ENCODE peak calls at places on chromosome X, in ten cellular contexts. U, G, A, B, J, F, H, R, I and L are unnamed samples.

GRCh38 chrX:9388450-9388849 is 76.4 kb upstream of the TBL1X start:
- DNase-seq in B (no peak), F (no peak), I (no peak), R (no peak), A (no peak), H (no peak), J (no peak), U (no peak), G (no peak), L (no peak)

GRCh38 chrX:68504237-68504636 is 5.4 kb downstream of the YIPF6 start:
- DNase-seq in G (no peak), R (no peak), B (no peak), A (no peak), I (peak), J (no peak), H (no peak), U (peak), F (no peak), L (no peak)

GRCh38 chrX:133796282-133796681 is 189.1 kb downstream of the GPC3 start:
- DNase-seq in R (no peak), A (no peak), I (no peak), F (no peak), H (no peak), G (no peak), B (no peak), J (no peak), U (no peak), L (no peak)

GRCh38 chrX:115689931-115690330 is 129.0 kb downstream of the PLS3 start:
- DNase-seq in H (no peak), A (no peak), J (no peak), B (no peak), U (no peak), R (no peak), F (no peak), G (no peak), I (no peak), L (no peak)

GRCh38 chrX:6199519-6199918 is 29.1 kb downstream of the NLGN4X start:
- DNase-seq in F (no peak), U (no peak), H (no peak), J (no peak), B (no peak), A (no peak), R (no peak), G (no peak), I (no peak), L (no peak)

GRCh38 chrX:7068939-7069367 is 78.6 kb upstream of the STS start:
- DNase-seq in I (peak), H (peak), R (no peak), G (no peak), U (no peak), A (no peak), J (no peak), B (no peak), F (no peak), L (no peak)

GRCh38 chrX:112147206-112147605 is 64.6 kb upstream of the TRPC5 start:
- DNase-seq in R (no peak), F (peak), A (peak), H (peak), J (peak), U (no peak), G (no peak), I (no peak), B (no peak), L (no peak)

GRCh38 chrX:373641-374471 is 12.9 kb downstream of the PPP2R3B start:
- DNase-seq in A (peak), U (no peak), J (no peak), B (no peak), H (peak), I (peak), F (peak), G (no peak), R (no peak), L (no peak)

GRCh38 chrX:118116308-118117068 is at the start of gene KLHL13:
- DNase-seq in I (peak), U (no peak), R (peak), B (peak), H (peak), J (peak), F (peak), A (peak), G (peak), L (no peak)

GRCh38 chrX:6149231-6149870 is 79.3 kb downstream of the NLGN4X start:
- DNase-seq in J (no peak), B (peak), G (no peak), H (no peak), R (no peak), A (no peak), F (no peak), I (no peak), U (no peak), L (no peak)

GRCh38 chrX:51148848-51149247 is 183.8 kb upstream of the NUDT10 start:
- DNase-seq in J (no peak), U (no peak), B (no peak), G (no peak), A (no peak), I (peak), F (no peak), R (no peak), H (peak), L (no peak)

GRCh38 chrX:152646961-152647360 is 9.3 kb downstream of the GABRQ start:
- DNase-seq in I (no peak), J (no peak), A (no peak), R (no peak), F (no peak), H (no peak), G (no peak), B (no peak), U (no peak), L (no peak)

GRCh38 chrX:47958943-47959342 is 44.8 kb downstream of the ZNF182 start:
- DNase-seq in J (no peak), B (no peak), F (no peak), H (no peak), R (no peak), A (no peak), U (no peak), I (peak), G (no peak), L (no peak)

GRCh38 chrX:69116077-69116476 is 49.2 kb downstream of the PJA1 start:
- DNase-seq in J (no peak), B (no peak), G (no peak), U (no peak), H (peak), F (no peak), R (no peak), A (no peak), I (no peak), L (no peak)

GRCh38 chrX:154436597-154437397 is at the start of gene GDI1:
- DNase-seq in G (no peak), J (no peak), B (peak), A (peak), H (peak), R (peak), I (peak), F (peak), U (no peak), L (no peak)

GRCh38 chrX:40496728-40497127 is 84.0 kb upstream of the ATP6AP2 start:
- DNase-seq in U (no peak), A (no peak), B (peak), H (peak), R (no peak), J (no peak), I (no peak), F (no peak), G (no peak), L (no peak)

GRCh38 chrX:101550825-101551767 is 749 bp downstream of the ARMCX1 start:
- DNase-seq in I (peak), B (no peak), R (no peak), G (peak), A (peak), F (peak), J (peak), H (peak), U (no peak), L (no peak)

GRCh38 chrX:56857042-56857441 is 128.0 kb downstream of the NBDY start:
- DNase-seq in G (no peak), U (no peak), B (no peak), I (no peak), A (no peak), J (no peak), F (no peak), R (no peak), H (no peak), L (no peak)

GRCh38 chrX:31870267-31870666 is 798.4 kb upstream of the FTHL17 start:
- DNase-seq in F (no peak), B (no peak), I (no peak), G (no peak), A (no peak), J (no peak), U (no peak), H (no peak), R (no peak), L (no peak)

GRCh38 chrX:97637289-97637688 is 753.6 kb downstream of the RPA4 start:
- DNase-seq in B (peak), I (no peak), A (no peak), J (no peak), H (no peak), U (no peak), G (no peak), F (no peak), R (no peak), L (no peak)

GRCh38 chrX:74383611-74384010 is 37.7 kb upstream of the SLC16A2 start:
- DNase-seq in G (no peak), J (peak), H (peak), F (peak), B (peak), R (peak), A (peak), U (peak), I (peak), L (no peak)

GRCh38 chrX:84724576-84724975 is 222.3 kb upstream of the HDX start:
- DNase-seq in B (no peak), H (peak), R (no peak), U (no peak), F (no peak), J (no peak), G (no peak), A (no peak), I (no peak), L (no peak)

GRCh38 chrX:13078739-13079444 is 34.5 kb upstream of the FAM9C start:
- DNase-seq in G (peak), B (no peak), A (no peak), R (no peak), U (peak), I (no peak), F (no peak), H (peak), J (no peak), L (no peak)

GRCh38 chrX:81120936-81121351 is 80.8 kb downstream of the HMGN5 start:
- DNase-seq in J (peak), H (peak), R (peak), F (peak), A (peak), B (peak), G (no peak), U (peak), I (peak), L (peak)